ENCODE peak calls at places on chromosomes 2 and 18, in five cellular contexts. D is AG04450; W is activated CD4-positive, alpha-beta T cell treated with anti-CD3 and anti-CD28 coated beads for 36 hours; M is breast epithelium; Z is GM19239. V is an unnamed sample.
A peak's percentile ranks its signal among the peaks of the same experiment; 100 is the strongest.

GRCh38 chr2:236070236-236070635 is 98.0 kb downstream of the GBX2 start:
- DNase-seq in D (no peak), W (no peak), M (no peak), Z (no peak), V (no peak)

GRCh38 chr2:67453365-67453764 is 56.2 kb downstream of the ETAA1 start:
- DNase-seq in D (no peak), W (no peak), M (no peak), Z (no peak), V (no peak)

GRCh38 chr2:204360218-204361007 is 184.9 kb upstream of the PARD3B start:
- DNase-seq in D (no peak), W (no peak), M (no peak), Z (no peak), V (no peak)

GRCh38 chr2:179595284-179595683 is 266.1 kb downstream of the ZNF385B start:
- DNase-seq in D (no peak), W (no peak), M (no peak), Z (no peak), V (no peak)

GRCh38 chr18:13108330-13108729 is 110.2 kb upstream of the LDLRAD4 start:
- DNase-seq in D (no peak), W (no peak), M (no peak), Z (no peak), V (no peak)

GRCh38 chr2:214378455-214379103 is 32.3 kb upstream of the VWC2L start:
- DNase-seq in D (no peak), W (no peak), M (peak; percentile 79), Z (no peak), V (no peak)

GRCh38 chr2:16281451-16282330 is 341.3 kb downstream of the MYCN start:
- DNase-seq in D (no peak), W (peak; percentile 16), M (no peak), Z (no peak), V (no peak)

GRCh38 chr2:163370169-163370886 is 365.5 kb downstream of the FIGN start:
- DNase-seq in D (no peak), W (no peak), M (no peak), Z (no peak), V (no peak)

GRCh38 chr2:190359896-190360376 is 16.5 kb downstream of the INPP1 start:
- DNase-seq in D (peak; percentile 37), W (peak; percentile 63), M (no peak), Z (peak; percentile 33), V (peak; percentile 57)

GRCh38 chr2:8525582-8526402 is 156.1 kb upstream of the ID2 start:
- DNase-seq in D (no peak), W (no peak), M (peak; percentile 92), Z (peak; percentile 50), V (no peak)

GRCh38 chr2:55120634-55121359 is 70.5 kb upstream of the RTN4 start:
- DNase-seq in D (no peak), W (no peak), M (no peak), Z (no peak), V (no peak)

GRCh38 chr2:143939976-143940375 is 579.9 kb downstream of the ZEB2 start:
- DNase-seq in D (no peak), W (no peak), M (no peak), Z (no peak), V (no peak)

GRCh38 chr2:236601306-236602202 is 31.9 kb downstream of the ACKR3 start:
- DNase-seq in D (no peak), W (no peak), M (no peak), Z (no peak), V (no peak)

GRCh38 chr18:9449987-9450386 is 25.3 kb upstream of the RALBP1 start:
- DNase-seq in D (no peak), W (no peak), M (no peak), Z (no peak), V (no peak)

GRCh38 chr2:54306561-54306960 is 50.5 kb upstream of the TSPYL6 start:
- DNase-seq in D (no peak), W (no peak), M (no peak), Z (no peak), V (no peak)

GRCh38 chr2:222568866-222569265 is 87.0 kb downstream of the FARSB start:
- DNase-seq in D (peak; percentile 53), W (no peak), M (no peak), Z (no peak), V (peak; percentile 39)

GRCh38 chr2:8319219-8319618 is 362.6 kb upstream of the ID2 start:
- DNase-seq in D (no peak), W (no peak), M (no peak), Z (no peak), V (no peak)

GRCh38 chr2:189297446-189297845 is 117.9 kb upstream of the COL5A2 start:
- DNase-seq in D (no peak), W (no peak), M (no peak), Z (no peak), V (peak; percentile 28)

GRCh38 chr2:153770359-153770991 is 101.2 kb upstream of the GALNT13 start:
- DNase-seq in D (no peak), W (no peak), M (no peak), Z (no peak), V (no peak)

GRCh38 chr2:232999354-232999753 is 13.7 kb downstream of the NGEF start:
- DNase-seq in D (no peak), W (no peak), M (peak; percentile 9), Z (no peak), V (no peak)

GRCh38 chr2:188378551-188378950 is 86.9 kb downstream of the GULP1 start:
- DNase-seq in D (no peak), W (no peak), M (no peak), Z (no peak), V (no peak)

GRCh38 chr2:217705461-217705860 is 297.3 kb downstream of the TNS1 start:
- DNase-seq in D (no peak), W (no peak), M (no peak), Z (no peak), V (no peak)

GRCh38 chr18:58967643-58968291 is 103.1 kb downstream of the ZNF532 start:
- DNase-seq in D (peak; percentile 8), W (no peak), M (no peak), Z (no peak), V (no peak)